ENCODE peak calls at places on chromosomes 7 and 10, in ten cellular contexts. N, A, U, H, O, E, W, J, Q and V are unnamed samples.

GRCh38 chr7:89797965-89798598 is 356.2 kb upstream of the STEAP1 start:
- DNase-seq in N (no peak), A (no peak), U (no peak), H (no peak), O (no peak), E (no peak), W (no peak), J (no peak), Q (no peak), V (no peak)

GRCh38 chr10:33653584-33654367 is 319.3 kb upstream of the NRP1 start:
- DNase-seq in N (peak), A (no peak), U (no peak), H (peak), O (no peak), E (no peak), W (no peak), J (peak), Q (no peak), V (no peak)

GRCh38 chr10:101215397-101216206 is 13.7 kb downstream of the LBX1 start:
- DNase-seq in N (no peak), A (no peak), U (peak), H (no peak), O (no peak), E (no peak), W (no peak), J (no peak), Q (no peak), V (no peak)

GRCh38 chr10:12353399-12354027 is 4.2 kb downstream of the CAMK1D start:
- DNase-seq in N (no peak), A (no peak), U (no peak), H (no peak), O (no peak), E (no peak), W (no peak), J (no peak), Q (no peak), V (no peak)

GRCh38 chr7:92621026-92621540 is 30.9 kb upstream of the FAM133B start:
- DNase-seq in N (peak), A (peak), U (peak), H (peak), O (peak), E (peak), W (peak), J (peak), Q (no peak), V (peak)

GRCh38 chr10:79449181-79450146 is 4.0 kb upstream of the ZCCHC24 start:
- DNase-seq in N (no peak), A (no peak), U (no peak), H (no peak), O (no peak), E (no peak), W (no peak), J (no peak), Q (no peak), V (no peak)

GRCh38 chr7:128734777-128735342 is 4.3 kb upstream of the CALU start:
- DNase-seq in N (no peak), A (no peak), U (no peak), H (no peak), O (no peak), E (no peak), W (no peak), J (no peak), Q (no peak), V (no peak)

GRCh38 chr10:72011468-72011867 is 47.3 kb downstream of the CHST3 start:
- DNase-seq in N (no peak), A (peak), U (no peak), H (no peak), O (no peak), E (no peak), W (no peak), J (no peak), Q (no peak), V (no peak)

GRCh38 chr10:130018730-130019185 is 54.7 kb upstream of the EBF3 start:
- DNase-seq in N (no peak), A (no peak), U (no peak), H (no peak), O (no peak), E (no peak), W (no peak), J (peak), Q (no peak), V (no peak)

GRCh38 chr7:107931740-107932515 is 40.9 kb downstream of the DLD start:
- DNase-seq in N (peak), A (no peak), U (no peak), H (peak), O (no peak), E (no peak), W (no peak), J (no peak), Q (no peak), V (no peak)

GRCh38 chr7:29146888-29147609 is 712 bp upstream of the CPVL start:
- DNase-seq in N (no peak), A (peak), U (no peak), H (no peak), O (no peak), E (no peak), W (no peak), J (no peak), Q (no peak), V (no peak)

GRCh38 chr10:12455774-12456173 is 106.4 kb downstream of the CAMK1D start:
- DNase-seq in N (no peak), A (no peak), U (no peak), H (no peak), O (no peak), E (no peak), W (no peak), J (no peak), Q (no peak), V (no peak)

GRCh38 chr7:157438121-157439025 is 101.6 kb downstream of the DNAJB6 start:
- DNase-seq in N (no peak), A (no peak), U (no peak), H (no peak), O (no peak), E (no peak), W (no peak), J (no peak), Q (no peak), V (no peak)

GRCh38 chr10:110498087-110498981 is 627 bp downstream of the DUSP5 start:
- DNase-seq in N (peak), A (peak), U (peak), H (peak), O (peak), E (peak), W (peak), J (peak), Q (no peak), V (peak)

GRCh38 chr7:25859732-25860131 is 292.3 kb upstream of the NFE2L3 start:
- DNase-seq in N (no peak), A (peak), U (no peak), H (no peak), O (no peak), E (no peak), W (no peak), J (no peak), Q (no peak), V (no peak)

GRCh38 chr10:30155401-30155800 is 96.0 kb upstream of the JCAD start:
- DNase-seq in N (no peak), A (no peak), U (no peak), H (peak), O (no peak), E (no peak), W (no peak), J (no peak), Q (no peak), V (no peak)

GRCh38 chr7:20159226-20159747 is 57.9 kb downstream of the MACC1 start:
- DNase-seq in N (no peak), A (no peak), U (no peak), H (no peak), O (no peak), E (no peak), W (no peak), J (no peak), Q (no peak), V (no peak)